ENCODE peak calls at places on chromosomes 1 and 21, in eight cellular contexts. Q is heart left ventricle; T is mucosa of descending colon; A is stimulated activated CD8-positive, alpha-beta memory T cell treated with anti-CD3 and anti-CD28 coated beads, Interleukin-7, amount 100 ng/mL, for 1 hour; X is retina; C is epithelial cell of esophagus; E is NCI-H510A; I is activated T-helper 1 cell treated with anti-CD3 and anti-CD28 coated beads, Interleukin-12 subunit alpha, Interleukin-12 subunit beta, Interleukin-2, Interleukin-4 antibody, amounts not matched to agents 30 ng/mL and 10 ng/mL and 1 ng/mL, durations not matched to agents 14 hours and 24 hours and 36 hours. Y is an unnamed sample.

GRCh38 chr1:9200441-9200840 is 34.1 kb upstream of the H6PD start:
- DNase-seq in T (no peak), C (peak; percentile 79), Q (no peak), E (no peak), X (peak; percentile 10), I (no peak), A (no peak), Y (peak; percentile 68)

GRCh38 chr1:181076852-181077251 is 11.6 kb upstream of the IER5 start:
- DNase-seq in E (no peak), T (no peak), Q (no peak), C (no peak), X (no peak), I (no peak), A (no peak), Y (no peak)

GRCh38 chr21:29287383-29287782 is 11.3 kb upstream of the BACH1 start:
- DNase-seq in T (no peak), X (no peak), Q (no peak), C (peak; percentile 38), I (no peak), E (no peak), A (no peak), Y (no peak)

GRCh38 chr1:179493323-179493722 is 82.4 kb downstream of the NPHS2 start:
- DNase-seq in E (no peak), C (no peak), Q (no peak), X (no peak), I (no peak), T (no peak), A (no peak), Y (no peak)

GRCh38 chr1:77446841-77447555 is 165.2 kb downstream of the AK5 start:
- DNase-seq in T (no peak), C (no peak), I (no peak), A (no peak), Q (no peak), E (no peak), X (no peak), Y (no peak)

GRCh38 chr1:54788462-54788861 is 12.7 kb downstream of the TTC22 start:
- DNase-seq in T (no peak), A (no peak), Q (no peak), C (no peak), X (no peak), E (no peak), I (no peak), Y (no peak)

GRCh38 chr1:23419180-23419579 is 5.4 kb downstream of the TCEA3 start:
- DNase-seq in X (no peak), T (no peak), I (no peak), A (no peak), Q (no peak), C (no peak), E (no peak), Y (no peak)

GRCh38 chr1:117045644-117046043 is 14.5 kb upstream of the TTF2 start:
- DNase-seq in C (no peak), X (no peak), T (no peak), E (no peak), I (no peak), A (no peak), Q (no peak), Y (no peak)

GRCh38 chr1:15799928-15800835 is 7.3 kb downstream of the UQCRHL start:
- DNase-seq in X (peak; percentile 78), E (peak; percentile 61), A (no peak), C (peak; percentile 89), T (peak; percentile 87), Q (no peak), I (no peak), Y (peak; percentile 92)

GRCh38 chr1:21620461-21620860 is 48.7 kb downstream of the RAP1GAP start:
- DNase-seq in T (no peak), E (no peak), C (no peak), I (no peak), Q (no peak), X (peak; percentile 60), A (no peak), Y (no peak)

GRCh38 chr1:156589546-156589945 is 2.0 kb upstream of the NAXE start:
- DNase-seq in I (no peak), C (no peak), Q (no peak), X (no peak), E (no peak), A (no peak), T (no peak), Y (no peak)

GRCh38 chr1:206924549-206925115 is 2.9 kb upstream of the FCMR start:
- DNase-seq in I (no peak), Q (no peak), E (no peak), X (no peak), T (no peak), A (no peak), C (no peak), Y (no peak)

Y was measured in mammary epithelial cell.